ENCODE peak calls at places on chromosomes 11 and 22, in nine cellular contexts. G, J, M, V, S, P, R, B and N are unnamed samples.

GRCh38 chr22:48600681-48601080 is 1227.0 kb downstream of the BRD1 start:
- DNase-seq in G (no peak), J (no peak), M (no peak), V (no peak), S (no peak), P (no peak), R (no peak), B (no peak), N (no peak)

GRCh38 chr11:126739499-126740145 is 260.9 kb downstream of the KIRREL3 start:
- DNase-seq in G (no peak), J (no peak), M (no peak), V (no peak), S (no peak), P (no peak), R (no peak), B (no peak), N (no peak)

GRCh38 chr22:44587004-44587793 is 89.2 kb upstream of the RTL6 start:
- DNase-seq in G (no peak), J (no peak), M (no peak), V (no peak), S (no peak), P (peak; percentile 44), R (peak; percentile 12), B (no peak), N (no peak)

GRCh38 chr22:26893034-26893710 is 235.8 kb downstream of the MIAT start:
- DNase-seq in G (no peak), J (no peak), M (no peak), V (no peak), S (no peak), P (no peak), R (no peak), B (no peak), N (no peak)

GRCh38 chr11:120854988-120855387 is 168.9 kb upstream of the TBCEL start:
- DNase-seq in G (no peak), J (no peak), M (no peak), V (no peak), S (no peak), P (no peak), R (no peak), B (no peak), N (no peak)

GRCh38 chr11:119722281-119722794 is 6.7 kb downstream of the NECTIN1 start:
- DNase-seq in G (peak; percentile 55), J (no peak), M (peak; percentile 55), V (no peak), S (peak; percentile 82), P (no peak), R (no peak), B (no peak), N (peak; percentile 71)

GRCh38 chr11:60923326-60923725 is 934 bp upstream of the TMEM132A start:
- DNase-seq in G (no peak), J (no peak), M (no peak), V (no peak), S (no peak), P (no peak), R (no peak), B (no peak), N (no peak)

GRCh38 chr11:57777969-57778317 is 16.3 kb downstream of the CTNND1 start:
- DNase-seq in G (peak; percentile 87), J (no peak), M (peak; percentile 79), V (no peak), S (no peak), P (peak; percentile 78), R (no peak), B (no peak), N (peak; percentile 97)

GRCh38 chr22:41468381-41469217 is at the start of the genes ACO2 and PHF5A:
- DNase-seq in G (peak; percentile 98), J (peak; percentile 98), M (peak; percentile 98), V (peak; percentile 98), S (peak; percentile 97), P (peak; percentile 95), R (peak; percentile 98), B (peak; percentile 95), N (peak; percentile 99)

GRCh38 chr11:70158201-70158600 is 44.9 kb upstream of the FADD start:
- DNase-seq in G (no peak), J (peak; percentile 29), M (no peak), V (no peak), S (peak; percentile 70), P (peak; percentile 30), R (no peak), B (no peak), N (no peak)

GRCh38 chr22:50017701-50018224 is 5.2 kb upstream of the IL17REL start:
- DNase-seq in G (no peak), J (no peak), M (peak; percentile 2), V (no peak), S (no peak), P (no peak), R (no peak), B (no peak), N (no peak)

GRCh38 chr22:44727148-44727547 is 25.1 kb downstream of the PRR5 start:
- DNase-seq in G (no peak), J (no peak), M (no peak), V (no peak), S (no peak), P (no peak), R (no peak), B (no peak), N (no peak)

GRCh38 chr11:43833657-43834073 is 47.0 kb upstream of the ALKBH3 start:
- DNase-seq in G (no peak), J (no peak), M (no peak), V (no peak), S (no peak), P (peak; percentile 15), R (no peak), B (no peak), N (no peak)

GRCh38 chr22:49768961-49769690 is 58.5 kb downstream of the BRD1 start:
- DNase-seq in G (no peak), J (peak; percentile 62), M (peak; percentile 7), V (no peak), S (peak; percentile 67), P (no peak), R (peak; percentile 27), B (no peak), N (no peak)

GRCh38 chr11:75820636-75821035 is 5.6 kb downstream of the UVRAG start:
- DNase-seq in G (no peak), J (no peak), M (no peak), V (no peak), S (no peak), P (peak; percentile 40), R (no peak), B (no peak), N (peak; percentile 84)

GRCh38 chr11:296976-297665 is 2.2 kb downstream of the IFITM5 start:
- DNase-seq in G (no peak), J (peak; percentile 13), M (no peak), V (no peak), S (no peak), P (no peak), R (peak; percentile 16), B (no peak), N (no peak)

DNA sequence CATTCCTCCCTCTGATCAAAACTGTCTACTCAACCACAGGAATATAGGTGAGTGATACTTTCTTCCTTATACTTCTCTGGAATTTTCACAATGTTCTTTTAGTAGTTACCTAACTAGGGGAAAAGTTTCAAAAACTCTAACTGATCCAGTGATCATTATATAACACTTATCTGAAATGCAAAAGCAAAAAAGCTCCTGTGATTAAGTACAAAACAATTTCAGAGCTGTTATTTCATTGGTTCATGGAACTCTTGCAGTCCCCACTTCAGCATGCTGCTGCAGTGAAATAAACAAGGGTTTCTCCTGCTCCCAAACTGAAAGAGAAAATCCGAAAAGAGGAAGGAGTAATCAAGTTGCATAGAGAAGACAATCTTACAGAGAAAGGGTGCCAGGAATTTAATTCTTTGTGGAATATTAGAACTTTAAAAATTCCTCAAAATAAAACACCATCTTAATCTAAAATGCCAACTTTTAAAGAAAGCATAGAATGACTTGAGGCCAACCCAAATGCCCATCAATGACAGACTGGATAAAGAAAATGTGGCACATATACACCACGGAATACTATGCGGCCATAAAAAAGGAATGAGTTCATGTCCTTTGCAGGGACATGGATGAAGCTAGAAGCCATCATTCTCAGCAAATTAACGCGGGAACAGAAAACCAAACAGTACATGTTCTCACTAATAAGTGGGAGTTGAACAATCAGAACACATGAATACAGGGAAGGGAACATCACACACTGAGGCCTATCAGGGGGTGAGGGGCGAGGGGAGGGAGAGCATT is 20.3 kb downstream of the PPP2R1B start:
- DNase-seq in G (no peak), J (no peak), M (no peak), V (no peak), S (no peak), P (peak; percentile 32), R (no peak), B (no peak), N (no peak)
- H3K36me3 ChIP-seq in G (peaks cover 13% of the 10 kb centered on the region), J (peaks cover 100% of the 10 kb centered on the region), M (no peaks in the 10 kb centered on the region), V (peaks cover 55% of the 10 kb centered on the region), S (peaks cover 66% of the 10 kb centered on the region), P (peaks cover 63% of the 10 kb centered on the region), R (peaks cover 98% of the 10 kb centered on the region), B (peaks cover 81% of the 10 kb centered on the region), N (peaks cover 6% of the 10 kb centered on the region)

GRCh38 chr22:32831571-32831970 is 30.1 kb downstream of the TIMP3 start:
- DNase-seq in G (no peak), J (no peak), M (no peak), V (no peak), S (no peak), P (no peak), R (no peak), B (no peak), N (no peak)
- H3K27ac ChIP-seq in G (no peak overlapping the region), J (no peak overlapping the region), M (no peak overlapping the region), V (peak overlapping the region; percentile 19), S (no peak overlapping the region), P (no peak overlapping the region), R (peak overlapping the region; percentile 86), B (no peak overlapping the region), N (no peak overlapping the region)

GRCh38 chr11:47239889-47240288 is 8.7 kb downstream of the ACP2 start:
- DNase-seq in G (no peak), J (no peak), M (no peak), V (no peak), S (no peak), P (no peak), R (no peak), B (no peak), N (no peak)

GRCh38 chr11:47242596-47243192 is 5.9 kb downstream of the ACP2 start:
- DNase-seq in G (no peak), J (no peak), M (no peak), V (no peak), S (no peak), P (no peak), R (no peak), B (no peak), N (no peak)

GRCh38 chr11:47244664-47245350 is 3.8 kb downstream of the ACP2 start:
- DNase-seq in G (no peak), J (no peak), M (peak; percentile 29), V (no peak), S (no peak), P (no peak), R (no peak), B (no peak), N (no peak)

GRCh38 chr11:47243454-47243853 is 5.2 kb downstream of the ACP2 start:
- DNase-seq in G (no peak), J (no peak), M (no peak), V (no peak), S (no peak), P (no peak), R (no peak), B (no peak), N (peak; percentile 28)

GRCh38 chr11:47241740-47242400 is 6.7 kb downstream of the ACP2 start:
- DNase-seq in G (no peak), J (no peak), M (no peak), V (no peak), S (no peak), P (peak; percentile 19), R (no peak), B (no peak), N (no peak)
- H3K36me3 ChIP-seq in G (peaks cover 16% of the 10 kb centered on the region), J (peaks cover 91% of the 10 kb centered on the region), M (no peaks in the 10 kb centered on the region), V (peaks cover 73% of the 10 kb centered on the region), S (peaks cover 79% of the 10 kb centered on the region), P (peaks cover 8% of the 10 kb centered on the region), R (peaks cover 81% of the 10 kb centered on the region), B (peaks cover 47% of the 10 kb centered on the region), N (peaks cover 18% of the 10 kb centered on the region)

GRCh38 chr11:17389957-17390649 is 1.6 kb upstream of the KCNJ11 start:
- DNase-seq in G (no peak), J (no peak), M (no peak), V (no peak), S (no peak), P (no peak), R (no peak), B (no peak), N (no peak)
- H3K27ac ChIP-seq in G (no peak overlapping the region), J (peak overlapping the region; percentile 96), M (no peak overlapping the region), V (no peak overlapping the region), S (peak overlapping the region; percentile 81), P (no peak overlapping the region), R (no peak overlapping the region), B (no peak overlapping the region), N (no peak overlapping the region)